ENCODE peak calls at places on chromosomes 7 and 10, in four cellular contexts. T is neural crest cell, G is NCI-H1092 treated with DMSO at 0.1 percent for 48 hours, Y is left cardiac atrium. C is an unnamed sample.

GRCh38 chr7:108570146-108570755 is 577 bp downstream of the DNAJB9 start:
- DNase-seq in T (no peak), G (peak), Y (peak), C (peak)

GRCh38 chr7:34066968-34067367 is 161.6 kb downstream of the BMPER start:
- DNase-seq in T (no peak), G (peak), Y (no peak), C (no peak)

GRCh38 chr10:13503745-13504463 is 24.9 kb downstream of the BEND7 start:
- DNase-seq in T (no peak), G (no peak), Y (no peak), C (no peak)

GRCh38 chr10:2049560-2049959 is 312.2 kb upstream of the ADARB2 start:
- DNase-seq in T (no peak), G (no peak), Y (no peak), C (no peak)

GRCh38 chr10:91198781-91199180 is 21.7 kb upstream of the PCGF5 start:
- DNase-seq in T (no peak), G (no peak), Y (no peak), C (no peak)

GRCh38 chr7:44461387-44461786 is 29.1 kb downstream of the NUDCD3 start:
- DNase-seq in T (no peak), G (no peak), Y (no peak), C (no peak)

GRCh38 chr10:4693967-4694366 is 132.0 kb upstream of the AKR1E2 start:
- DNase-seq in T (no peak), G (no peak), Y (no peak), C (no peak)

GRCh38 chr10:96690755-96691730 is 29.3 kb downstream of the PIK3AP1 start:
- DNase-seq in T (no peak), G (no peak), Y (no peak), C (no peak)

GRCh38 chr7:13990319-13990983 is 985 bp upstream of the ETV1 start:
- DNase-seq in T (peak), G (peak), Y (peak), C (peak)